ENCODE peak calls at places on chromosome 5, in nine cellular contexts. Q is heart left ventricle, R is transverse colon, G is PC-3, Y is choroid plexus epithelial cell, N is AG09309, M is breast epithelium, O is left lung, J is MM.1S. U is an unnamed sample.

GRCh38 chr5:107474361-107474723 is 196.4 kb downstream of the EFNA5 start:
- DNase-seq in O (no peak), R (no peak), Q (no peak), M (no peak), Y (no peak), G (no peak), N (no peak), J (no peak), U (no peak)

GRCh38 chr5:72947523-72947922 is 8.3 kb upstream of the FCHO2 start:
- DNase-seq in N (no peak), O (no peak), M (no peak), Y (no peak), G (no peak), R (no peak), J (no peak), Q (no peak), U (no peak)

GRCh38 chr5:142426129-142426641 is 101.4 kb upstream of the SPRY4 start:
- DNase-seq in N (no peak), R (peak), G (peak), O (no peak), Y (peak), J (no peak), Q (peak), M (peak), U (no peak)

GRCh38 chr5:31196309-31196708 is 2.8 kb downstream of the CDH6 start:
- DNase-seq in G (peak), J (no peak), R (no peak), Q (no peak), M (no peak), Y (peak), O (no peak), N (no peak), U (no peak)

GRCh38 chr5:69048233-69048632 is 45.6 kb upstream of the SLC30A5 start:
- DNase-seq in O (no peak), G (peak), R (no peak), Y (no peak), J (peak), N (no peak), M (no peak), Q (no peak), U (no peak)

GRCh38 chr5:142129447-142129846 is 20.9 kb downstream of the NDFIP1 start:
- DNase-seq in O (no peak), Y (no peak), G (no peak), N (no peak), Q (no peak), J (no peak), M (no peak), R (no peak), U (no peak)

GRCh38 chr5:172683696-172684464 is 42.8 kb downstream of the NEURL1B start:
- DNase-seq in G (no peak), J (no peak), R (no peak), N (no peak), Y (no peak), O (peak), Q (no peak), M (no peak), U (peak)

GRCh38 chr5:152634596-152634995 is 229.5 kb upstream of the NMUR2 start:
- DNase-seq in G (no peak), J (no peak), Q (peak), Y (no peak), N (no peak), R (no peak), M (no peak), O (no peak), U (no peak)

GRCh38 chr5:62132279-62132678 is 173.7 kb upstream of the KIF2A start:
- DNase-seq in O (no peak), N (peak), G (peak), M (no peak), R (no peak), J (no peak), Q (no peak), Y (no peak), U (no peak)

GRCh38 chr5:177452688-177453638 is 6.3 kb downstream of the PRR7 start:
- DNase-seq in J (no peak), Y (no peak), N (no peak), M (no peak), Q (no peak), O (no peak), R (no peak), G (no peak), U (no peak)

GRCh38 chr5:138873886-138874200 is 1.3 kb downstream of the LRRTM2 start:
- DNase-seq in Y (no peak), R (no peak), Q (no peak), N (no peak), G (no peak), O (no peak), M (no peak), J (no peak), U (no peak)

DNA sequence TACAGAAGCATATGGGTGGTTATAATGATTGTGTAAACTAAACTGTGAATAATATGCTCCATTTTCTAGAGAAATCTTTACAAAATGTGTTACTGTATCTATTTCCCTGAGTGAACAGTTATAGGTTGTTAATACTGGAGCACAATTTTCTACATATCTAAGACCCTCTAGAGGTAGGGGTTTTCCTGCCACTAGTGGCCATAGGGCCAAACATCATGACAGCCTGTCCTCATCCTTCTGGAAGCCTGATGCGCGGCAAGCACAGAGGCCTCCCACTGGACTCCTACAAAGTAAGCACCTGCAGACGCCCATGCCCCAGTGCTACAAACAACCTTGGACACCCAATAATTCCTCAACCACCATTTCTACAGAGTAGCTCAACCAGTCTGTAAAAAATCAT is 1.9 kb upstream of the SNX18 start:
- DNase-seq in O (no peak), Y (no peak), G (no peak), J (no peak), R (no peak), N (no peak), M (no peak), Q (no peak), U (no peak)
- TF ChIP-seq CTCF in O (no peak), Y (no peak), G (no peak), J (no peak), R (no peak), N (no peak), M (no peak), Q (no peak), U (no peak)

GRCh38 chr5:159481751-159482150 is 151.5 kb upstream of the IL12B start:
- DNase-seq in O (no peak), N (no peak), R (no peak), M (no peak), J (no peak), Q (no peak), G (no peak), Y (no peak), U (no peak)

GRCh38 chr5:159478950-159479349 is 148.7 kb upstream of the IL12B start:
- DNase-seq in N (no peak), G (no peak), Y (no peak), O (no peak), J (peak), R (no peak), Q (no peak), M (no peak), U (no peak)

GRCh38 chr5:159486836-159487235 is 156.5 kb upstream of the IL12B start:
- DNase-seq in N (no peak), Y (no peak), J (no peak), O (no peak), R (no peak), M (no peak), G (no peak), Q (no peak), U (no peak)

GRCh38 chr5:159475026-159475425 is 144.7 kb upstream of the IL12B start:
- DNase-seq in G (no peak), R (no peak), J (no peak), Q (no peak), Y (no peak), M (no peak), N (no peak), O (no peak), U (no peak)

GRCh38 chr5:159480849-159481248 is 150.6 kb upstream of the IL12B start:
- DNase-seq in Q (no peak), Y (no peak), N (no peak), O (no peak), M (no peak), G (no peak), R (no peak), J (no peak), U (no peak)
- TF ChIP-seq CTCF in Q (no peak), Y (no peak), N (no peak), O (no peak), M (no peak), G (no peak), R (no peak), J (no peak), U (no peak)

DNA sequence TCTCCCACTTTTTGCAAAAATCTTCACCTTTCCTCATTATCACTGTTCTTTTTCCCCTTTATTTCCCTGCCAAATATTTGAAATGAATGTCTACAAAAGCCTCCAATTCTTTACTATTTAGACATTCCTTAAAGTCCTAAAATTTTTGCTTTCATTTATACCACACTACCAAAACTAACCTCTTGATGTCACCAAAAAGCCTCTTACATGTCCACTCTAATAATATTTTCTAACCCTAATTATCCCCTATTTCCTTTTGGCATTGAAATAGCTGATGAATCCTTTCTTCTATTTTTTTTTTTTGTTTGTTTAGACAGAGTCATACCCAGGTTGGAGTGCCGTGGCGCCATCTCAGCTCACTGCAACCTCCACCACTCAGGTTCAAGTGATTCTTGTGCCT is 32.3 kb upstream of the NRG2 start:
- DNase-seq in M (no peak), Y (peak), Q (no peak), O (no peak), G (peak), N (peak), R (no peak), J (no peak), U (no peak)
- TF ChIP-seq CTCF in M (no peak), Y (no peak), Q (no peak), O (no peak), G (peak), N (peak), R (no peak), J (peak), U (no peak)

DNA sequence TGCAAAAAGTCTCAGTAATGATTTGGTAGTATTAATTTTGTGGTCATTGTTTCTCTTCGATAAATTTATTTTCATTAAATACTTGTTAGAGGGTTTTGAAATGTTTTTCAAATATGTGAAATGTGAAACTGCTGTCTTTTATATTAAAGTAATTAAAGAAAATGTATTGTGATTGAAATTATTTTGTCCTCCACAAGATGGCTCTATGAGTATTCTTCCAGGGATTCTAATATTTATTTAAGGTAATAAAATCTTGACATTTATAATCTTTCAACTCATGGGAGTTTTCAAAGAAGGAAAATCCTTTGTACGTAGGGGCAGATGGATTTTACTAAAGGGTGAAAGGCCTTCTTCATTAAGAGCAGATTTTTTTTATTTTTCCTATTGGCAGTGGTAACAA is 19.3 kb downstream of the ISOC1 start:
- DNase-seq in G (peak), Q (no peak), Y (no peak), N (no peak), M (no peak), O (no peak), R (no peak), J (no peak), U (no peak)
- TF ChIP-seq CTCF in G (peak), Q (no peak), Y (no peak), N (no peak), M (peak), O (no peak), R (no peak), J (no peak), U (no peak)

DNA sequence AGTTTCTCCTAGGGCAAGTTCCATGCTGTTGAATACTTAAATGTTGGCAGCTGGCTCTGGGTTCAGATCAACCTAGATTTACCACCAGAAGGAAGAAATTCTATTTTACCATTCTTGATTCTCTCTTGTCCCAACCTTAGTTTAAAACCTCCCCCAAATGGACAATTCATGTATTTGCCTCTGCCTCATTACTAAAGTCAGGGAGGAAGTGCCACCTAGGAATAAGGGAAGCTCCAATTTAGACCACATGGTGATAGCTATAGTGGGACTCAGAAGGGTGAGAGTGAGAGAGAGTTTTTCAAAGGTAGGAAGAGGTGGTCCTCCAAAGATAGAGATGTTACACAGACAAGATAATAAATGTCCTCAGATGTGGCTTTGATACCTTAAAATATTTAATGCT is 53.4 kb upstream of the PAM start:
- DNase-seq in M (no peak), G (no peak), R (no peak), O (no peak), Y (no peak), J (no peak), Q (no peak), N (no peak), U (no peak)
- TF ChIP-seq CTCF in M (no peak), G (no peak), R (no peak), O (no peak), Y (no peak), J (no peak), Q (no peak), N (no peak), U (no peak)

DNA sequence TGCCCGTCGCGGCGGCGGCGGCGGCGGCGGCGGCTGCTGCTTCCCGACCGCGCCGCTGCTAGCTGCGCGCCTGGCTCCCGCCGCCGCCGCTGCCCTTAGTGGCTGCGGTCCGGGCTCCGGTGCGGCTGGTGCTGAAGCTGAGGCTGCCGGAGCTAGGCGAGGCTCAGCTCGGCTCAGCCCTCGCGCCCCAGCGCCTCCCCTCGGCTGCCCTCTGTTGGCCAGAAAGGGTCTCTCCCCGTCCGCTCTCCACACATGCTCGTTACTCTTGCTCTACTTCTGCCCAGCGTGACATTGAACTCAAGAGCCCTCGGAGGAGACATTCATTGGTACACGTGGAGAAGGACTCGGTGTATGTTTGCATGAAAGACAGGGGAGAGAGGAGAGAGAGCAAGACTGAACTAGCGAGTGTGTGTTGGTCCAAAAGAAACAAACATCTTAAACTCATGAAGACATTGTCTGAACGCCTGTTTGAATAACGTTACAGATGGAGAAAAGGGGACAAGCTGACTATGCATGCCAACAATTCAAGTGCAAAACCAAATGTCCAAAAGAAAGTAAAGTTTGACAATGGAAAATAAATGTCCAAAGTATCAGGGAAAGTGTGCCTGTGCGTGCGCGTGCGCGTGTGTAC is at the start of gene HCN1:
- DNase-seq in Y (peak), R (peak), J (peak), N (peak), O (peak), Q (peak), M (peak), G (no peak), U (peak)
- TF ChIP-seq CTCF in Y (peak), R (peak), J (peak), N (peak), O (peak), Q (peak), M (peak), G (peak), U (no peak)

DNA sequence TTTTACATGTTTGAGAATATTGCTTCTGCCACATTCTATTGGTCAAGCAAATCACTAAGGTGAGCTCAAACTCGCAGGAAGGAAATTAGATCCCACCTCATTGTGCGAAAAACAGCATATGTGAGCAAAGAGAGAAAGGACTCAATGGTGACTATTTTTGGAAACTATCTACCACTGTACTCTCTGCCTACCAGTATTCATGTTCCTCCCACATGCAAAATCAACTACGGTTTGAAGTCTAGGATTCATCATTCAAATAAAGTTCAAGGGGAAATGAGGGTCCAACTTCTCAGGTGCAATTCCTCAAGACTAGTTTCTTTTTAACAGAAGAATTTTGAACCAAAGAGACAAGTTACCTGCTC is 60.6 kb downstream of the FAM174A start:
- DNase-seq in O (no peak), Q (no peak), Y (no peak), G (no peak), R (no peak), N (no peak), J (no peak), M (no peak), U (no peak)
- TF ChIP-seq CTCF in O (no peak), Q (no peak), Y (no peak), G (no peak), R (no peak), N (no peak), J (no peak), M (no peak), U (no peak)

U was measured in GM20000.